ENCODE peak calls at places on chromosomes 1 and 21, in nine cellular contexts. One of them, this sample, is unnamed.

GRCh38 chr1:56894014-56894413 is 39.4 kb downstream of the C8A start:
- DNase-seq in heart left ventricle: no peak
- DNase-seq in adrenal gland: no peak
- DNase-seq in GM12878: no peak
- DNase-seq in endothelial cell of umbilical vein: no peak
- DNase-seq in IMR-90: no peak
- DNase-seq in Peyer's patch: no peak
- DNase-seq in lower leg skin: no peak
- DNase-seq in prostate gland: no peak
- DNase-seq in this sample: no peak

GRCh38 chr1:67618285-67619018 is 66.5 kb upstream of the GADD45A start:
- DNase-seq in prostate gland: peak; percentile 68
- DNase-seq in endothelial cell of umbilical vein: peak; percentile 99
- DNase-seq in adrenal gland: peak; percentile 70
- DNase-seq in heart left ventricle: peak; percentile 43
- DNase-seq in GM12878: no peak
- DNase-seq in lower leg skin: peak; percentile 90
- DNase-seq in IMR-90: peak; percentile 95
- DNase-seq in Peyer's patch: no peak
- DNase-seq in this sample: no peak

GRCh38 chr1:154983776-154984466 is 777 bp downstream of the FLAD1 start:
- DNase-seq in prostate gland: no peak
- DNase-seq in lower leg skin: no peak
- DNase-seq in Peyer's patch: no peak
- DNase-seq in heart left ventricle: no peak
- DNase-seq in GM12878: no peak
- DNase-seq in adrenal gland: no peak
- DNase-seq in IMR-90: no peak
- DNase-seq in endothelial cell of umbilical vein: no peak
- DNase-seq in this sample: no peak

GRCh38 chr1:91075233-91076135 is 53.6 kb upstream of the ZNF644 start:
- DNase-seq in Peyer's patch: no peak
- DNase-seq in GM12878: no peak
- DNase-seq in heart left ventricle: no peak
- DNase-seq in adrenal gland: no peak
- DNase-seq in IMR-90: no peak
- DNase-seq in endothelial cell of umbilical vein: no peak
- DNase-seq in prostate gland: no peak
- DNase-seq in lower leg skin: no peak
- DNase-seq in this sample: no peak

GRCh38 chr21:44954281-44954771 is 14.5 kb downstream of the SLX9 start:
- DNase-seq in Peyer's patch: no peak
- DNase-seq in prostate gland: no peak
- DNase-seq in lower leg skin: no peak
- DNase-seq in heart left ventricle: peak; percentile 72
- DNase-seq in IMR-90: no peak
- DNase-seq in GM12878: no peak
- DNase-seq in endothelial cell of umbilical vein: no peak
- DNase-seq in adrenal gland: no peak
- DNase-seq in this sample: no peak

GRCh38 chr1:15354580-15354965 is 55.1 kb upstream of the EFHD2 start:
- DNase-seq in adrenal gland: no peak
- DNase-seq in endothelial cell of umbilical vein: no peak
- DNase-seq in lower leg skin: no peak
- DNase-seq in Peyer's patch: no peak
- DNase-seq in GM12878: no peak
- DNase-seq in prostate gland: no peak
- DNase-seq in IMR-90: peak; percentile 78
- DNase-seq in heart left ventricle: no peak
- DNase-seq in this sample: no peak

GRCh38 chr1:1470626-1471388 is 758 bp upstream of the ATAD3B start:
- DNase-seq in Peyer's patch: no peak
- DNase-seq in GM12878: no peak
- DNase-seq in prostate gland: no peak
- DNase-seq in IMR-90: no peak
- DNase-seq in adrenal gland: no peak
- DNase-seq in endothelial cell of umbilical vein: no peak
- DNase-seq in heart left ventricle: no peak
- DNase-seq in lower leg skin: no peak
- DNase-seq in this sample: no peak

GRCh38 chr1:179380299-179380698 is 14.5 kb downstream of the AXDND1 start:
- DNase-seq in GM12878: no peak
- DNase-seq in adrenal gland: no peak
- DNase-seq in endothelial cell of umbilical vein: no peak
- DNase-seq in IMR-90: no peak
- DNase-seq in Peyer's patch: no peak
- DNase-seq in prostate gland: no peak
- DNase-seq in heart left ventricle: no peak
- DNase-seq in lower leg skin: no peak
- DNase-seq in this sample: no peak

GRCh38 chr1:91499346-91499745 is 1.3 kb upstream of the CDC7 start:
- DNase-seq in heart left ventricle: no peak
- DNase-seq in endothelial cell of umbilical vein: no peak
- DNase-seq in prostate gland: no peak
- DNase-seq in IMR-90: no peak
- DNase-seq in Peyer's patch: no peak
- DNase-seq in GM12878: no peak
- DNase-seq in lower leg skin: no peak
- DNase-seq in adrenal gland: no peak
- DNase-seq in this sample: no peak

GRCh38 chr1:10693497-10694273 is 102.8 kb downstream of the CASZ1 start:
- DNase-seq in prostate gland: no peak
- DNase-seq in Peyer's patch: peak; percentile 66
- DNase-seq in IMR-90: no peak
- DNase-seq in adrenal gland: peak; percentile 48
- DNase-seq in GM12878: no peak
- DNase-seq in endothelial cell of umbilical vein: peak; percentile 41
- DNase-seq in heart left ventricle: no peak
- DNase-seq in lower leg skin: no peak
- DNase-seq in this sample: no peak

GRCh38 chr1:10694274-10694632 is 102.2 kb downstream of the CASZ1 start:
- DNase-seq in adrenal gland: no peak
- DNase-seq in GM12878: no peak
- DNase-seq in heart left ventricle: no peak
- DNase-seq in Peyer's patch: peak; percentile 59
- DNase-seq in lower leg skin: no peak
- DNase-seq in prostate gland: peak; percentile 69
- DNase-seq in endothelial cell of umbilical vein: peak; percentile 36
- DNase-seq in IMR-90: no peak
- DNase-seq in this sample: no peak

GRCh38 chr1:10696977-10697376 is 99.5 kb downstream of the CASZ1 start:
- DNase-seq in endothelial cell of umbilical vein: no peak
- DNase-seq in Peyer's patch: no peak
- DNase-seq in adrenal gland: peak; percentile 87
- DNase-seq in GM12878: no peak
- DNase-seq in IMR-90: peak; percentile 23
- DNase-seq in prostate gland: no peak
- DNase-seq in heart left ventricle: no peak
- DNase-seq in lower leg skin: no peak
- DNase-seq in this sample: no peak

GRCh38 chr1:10693152-10693496 is 103.3 kb downstream of the CASZ1 start:
- DNase-seq in adrenal gland: no peak
- DNase-seq in prostate gland: no peak
- DNase-seq in IMR-90: no peak
- DNase-seq in GM12878: no peak
- DNase-seq in lower leg skin: no peak
- DNase-seq in Peyer's patch: no peak
- DNase-seq in endothelial cell of umbilical vein: no peak
- DNase-seq in heart left ventricle: no peak
- DNase-seq in this sample: no peak

GRCh38 chr1:10694633-10695627 is 101.5 kb downstream of the CASZ1 start:
- DNase-seq in IMR-90: peak; percentile 74
- DNase-seq in Peyer's patch: peak; percentile 71
- DNase-seq in endothelial cell of umbilical vein: peak; percentile 77
- DNase-seq in prostate gland: peak; percentile 91
- DNase-seq in lower leg skin: peak; percentile 95
- DNase-seq in GM12878: no peak
- DNase-seq in heart left ventricle: peak; percentile 95
- DNase-seq in adrenal gland: peak; percentile 93
- DNase-seq in this sample: no peak
- TF ChIP-seq POLR2A in IMR-90: no peak
- TF ChIP-seq POLR2A in Peyer's patch: no peak
- TF ChIP-seq POLR2A in endothelial cell of umbilical vein: no peak
- TF ChIP-seq POLR2A in prostate gland: no peak
- TF ChIP-seq POLR2A in lower leg skin: no peak
- TF ChIP-seq POLR2A in GM12878: no peak
- TF ChIP-seq POLR2A in heart left ventricle: no peak
- TF ChIP-seq POLR2A in adrenal gland: no peak
- TF ChIP-seq POLR2A in this sample: no peak

GRCh38 chr1:153544453-153545066 is 1.0 kb downstream of the S100A4 start:
- DNase-seq in prostate gland: no peak
- DNase-seq in GM12878: no peak
- DNase-seq in lower leg skin: no peak
- DNase-seq in Peyer's patch: no peak
- DNase-seq in adrenal gland: no peak
- DNase-seq in heart left ventricle: no peak
- DNase-seq in IMR-90: no peak
- DNase-seq in endothelial cell of umbilical vein: no peak
- DNase-seq in this sample: peak; percentile 96
- TF ChIP-seq POLR2A in prostate gland: no peak
- TF ChIP-seq POLR2A in GM12878: no peak
- TF ChIP-seq POLR2A in lower leg skin: no peak
- TF ChIP-seq POLR2A in Peyer's patch: no peak
- TF ChIP-seq POLR2A in adrenal gland: no peak
- TF ChIP-seq POLR2A in heart left ventricle: no peak
- TF ChIP-seq POLR2A in IMR-90: no peak
- TF ChIP-seq POLR2A in endothelial cell of umbilical vein: no peak
- TF ChIP-seq POLR2A in this sample: no peak

GRCh38 chr1:224433671-224434446 is 738 bp downstream of the WDR26 start:
- DNase-seq in endothelial cell of umbilical vein: peak; percentile 46
- DNase-seq in Peyer's patch: peak; percentile 40
- DNase-seq in prostate gland: peak; percentile 20
- DNase-seq in lower leg skin: peak; percentile 89
- DNase-seq in GM12878: no peak
- DNase-seq in adrenal gland: peak; percentile 50
- DNase-seq in heart left ventricle: peak; percentile 55
- DNase-seq in IMR-90: no peak
- DNase-seq in this sample: no peak

GRCh38 chr1:224431726-224432125 is 2.9 kb downstream of the WDR26 start:
- DNase-seq in adrenal gland: no peak
- DNase-seq in lower leg skin: no peak
- DNase-seq in IMR-90: no peak
- DNase-seq in GM12878: no peak
- DNase-seq in endothelial cell of umbilical vein: peak; percentile 23
- DNase-seq in heart left ventricle: no peak
- DNase-seq in Peyer's patch: no peak
- DNase-seq in prostate gland: no peak
- DNase-seq in this sample: no peak

GRCh38 chr1:224432141-224432540 is 2.5 kb downstream of the WDR26 start:
- DNase-seq in heart left ventricle: no peak
- DNase-seq in GM12878: no peak
- DNase-seq in IMR-90: no peak
- DNase-seq in adrenal gland: no peak
- DNase-seq in prostate gland: no peak
- DNase-seq in lower leg skin: no peak
- DNase-seq in endothelial cell of umbilical vein: peak; percentile 44
- DNase-seq in Peyer's patch: no peak
- DNase-seq in this sample: no peak

GRCh38 chr1:224433041-224433670 is 1.4 kb downstream of the WDR26 start:
- DNase-seq in IMR-90: no peak
- DNase-seq in heart left ventricle: no peak
- DNase-seq in lower leg skin: no peak
- DNase-seq in adrenal gland: peak; percentile 33
- DNase-seq in Peyer's patch: peak; percentile 21
- DNase-seq in GM12878: no peak
- DNase-seq in prostate gland: peak; percentile 18
- DNase-seq in endothelial cell of umbilical vein: peak; percentile 59
- DNase-seq in this sample: no peak

DNA sequence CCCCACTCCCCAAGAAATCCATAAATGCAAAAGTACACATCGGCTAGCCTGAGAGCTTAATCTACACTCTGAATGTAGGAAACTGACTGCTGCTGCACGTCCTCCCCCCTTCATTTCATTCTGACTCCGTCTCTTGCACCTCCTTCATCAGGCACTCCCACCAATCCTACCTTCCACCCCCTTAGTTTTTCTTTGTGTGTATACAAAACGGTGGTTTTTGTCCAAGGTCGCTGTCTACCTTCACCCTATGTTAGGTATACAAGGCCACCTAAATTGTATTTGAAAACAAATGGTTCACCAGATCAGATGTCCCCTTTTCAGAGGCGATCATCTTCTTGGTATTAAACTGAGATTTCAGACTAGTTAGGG is 1.9 kb downstream of the WDR26 start:
- DNase-seq in lower leg skin: no peak
- DNase-seq in heart left ventricle: no peak
- DNase-seq in IMR-90: no peak
- DNase-seq in GM12878: no peak
- DNase-seq in endothelial cell of umbilical vein: peak; percentile 48
- DNase-seq in prostate gland: no peak
- DNase-seq in Peyer's patch: no peak
- DNase-seq in adrenal gland: no peak
- DNase-seq in this sample: no peak
- TF ChIP-seq POLR2A in lower leg skin: no peak
- TF ChIP-seq POLR2A in heart left ventricle: no peak
- TF ChIP-seq POLR2A in IMR-90: no peak
- TF ChIP-seq POLR2A in GM12878: no peak
- TF ChIP-seq POLR2A in endothelial cell of umbilical vein: no peak
- TF ChIP-seq POLR2A in prostate gland: no peak
- TF ChIP-seq POLR2A in Peyer's patch: no peak
- TF ChIP-seq POLR2A in adrenal gland: no peak
- TF ChIP-seq POLR2A in this sample: no peak

DNA sequence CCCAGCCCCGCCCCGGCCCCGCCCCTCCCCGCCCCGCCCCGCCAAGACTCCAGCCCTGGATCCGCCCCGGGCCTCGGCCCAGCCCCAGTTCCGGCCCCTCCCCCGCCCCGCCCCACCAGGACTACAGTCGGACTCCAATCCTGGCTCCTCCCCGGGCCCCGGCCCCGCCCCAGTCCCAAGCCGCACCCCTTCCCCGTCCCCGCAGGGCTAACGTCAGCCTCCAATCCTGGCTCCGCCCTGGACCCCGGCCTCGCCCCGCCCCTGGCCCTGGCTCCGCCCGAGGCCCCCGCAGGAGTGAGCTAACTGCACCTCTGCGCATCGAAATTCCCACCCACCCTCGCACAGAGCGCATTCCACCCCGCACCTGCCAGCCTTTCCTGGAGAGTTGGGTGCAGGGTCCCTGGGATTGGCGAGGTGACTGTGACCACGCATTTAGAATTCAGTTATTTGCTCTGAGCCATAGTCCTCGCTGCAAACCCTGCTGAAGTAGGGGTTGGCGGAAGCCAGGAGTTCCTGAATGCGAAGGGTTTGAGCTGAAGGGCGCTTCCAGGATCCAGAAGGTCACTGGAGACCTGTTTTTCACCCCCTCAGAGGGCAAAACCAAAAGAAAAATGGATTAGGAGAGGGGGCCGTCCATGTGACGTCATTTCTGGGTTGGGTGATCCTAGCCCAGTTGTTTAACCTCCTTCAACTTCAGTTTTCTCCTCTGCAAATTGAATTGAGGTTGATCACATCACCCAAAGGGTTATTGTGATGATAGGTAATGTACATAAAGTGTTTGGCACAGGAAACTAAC is 631 bp upstream of the IGSF8 start:
- DNase-seq in GM12878: peak; percentile 55
- DNase-seq in heart left ventricle: peak; percentile 98
- DNase-seq in prostate gland: peak; percentile 97
- DNase-seq in lower leg skin: peak; percentile 99
- DNase-seq in IMR-90: peak; percentile 87
- DNase-seq in Peyer's patch: peak; percentile 98
- DNase-seq in endothelial cell of umbilical vein: peak; percentile 91
- DNase-seq in adrenal gland: peak; percentile 98
- DNase-seq in this sample: peak; percentile 97
- TF ChIP-seq POLR2A in GM12878: no peak
- TF ChIP-seq POLR2A in heart left ventricle: peak; percentile 32
- TF ChIP-seq POLR2A in prostate gland: peak; percentile 56
- TF ChIP-seq POLR2A in lower leg skin: no peak
- TF ChIP-seq POLR2A in IMR-90: no peak
- TF ChIP-seq POLR2A in Peyer's patch: peak; percentile 64
- TF ChIP-seq POLR2A in endothelial cell of umbilical vein: no peak
- TF ChIP-seq POLR2A in adrenal gland: no peak
- TF ChIP-seq POLR2A in this sample: no peak